ENCODE peak calls at places on chromosome X, in nine cellular contexts. F, K, L, Y, Z, V, J, H and W are unnamed samples.

GRCh38 chrX:52363247-52363883 is 5.5 kb upstream of the XAGE2 start:
- DNase-seq in J (peak; percentile 10), F (peak; percentile 11), K (no peak), H (no peak), Y (no peak), L (peak; percentile 5), Z (no peak), V (no peak), W (no peak)

GRCh38 chrX:153633607-153634180 is 13.3 kb upstream of the DUSP9 start:
- DNase-seq in F (no peak), V (no peak), J (no peak), Y (no peak), Z (no peak), H (no peak), K (peak; percentile 39), L (no peak), W (no peak)

GRCh38 chrX:130330706-130331105 is 9.0 kb upstream of the SLC25A14 start:
- DNase-seq in V (peak; percentile 78), F (peak; percentile 24), Y (peak; percentile 9), J (peak; percentile 51), Z (peak; percentile 69), K (peak; percentile 67), L (peak; percentile 60), H (peak; percentile 13), W (peak; percentile 2)

GRCh38 chrX:17706676-17707075 is 30.6 kb upstream of the SCML1 start:
- DNase-seq in F (no peak), V (no peak), Y (no peak), L (no peak), K (no peak), Z (no peak), J (peak; percentile 84), H (no peak), W (no peak)

GRCh38 chrX:11663875-11664210 is 1.9 kb downstream of the ARHGAP6 start:
- DNase-seq in F (no peak), V (no peak), L (peak; percentile 6), Y (no peak), H (no peak), K (no peak), J (no peak), Z (no peak), W (no peak)

GRCh38 chrX:68648960-68649359 is 1.5 kb downstream of the STARD8 start:
- DNase-seq in F (no peak), J (peak; percentile 18), K (no peak), V (no peak), Z (peak; percentile 29), Y (no peak), H (no peak), L (peak; percentile 66), W (no peak)

GRCh38 chrX:130347336-130347735 is 7.6 kb downstream of the SLC25A14 start:
- DNase-seq in K (no peak), H (no peak), Y (no peak), V (no peak), F (no peak), Z (no peak), J (peak; percentile 24), L (no peak), W (no peak)

GRCh38 chrX:39773150-39773549 is 324.6 kb downstream of the BCOR start:
- DNase-seq in V (no peak), F (no peak), J (no peak), H (no peak), L (no peak), Y (no peak), Z (no peak), K (no peak), W (no peak)

GRCh38 chrX:9737363-9737762 is 28.3 kb downstream of the GPR143 start:
- DNase-seq in V (no peak), F (no peak), K (no peak), L (no peak), Z (no peak), H (no peak), Y (no peak), J (no peak), W (no peak)

GRCh38 chrX:44748014-44748413 is 95.8 kb upstream of the DUSP21 start:
- DNase-seq in K (no peak), Z (no peak), V (no peak), L (no peak), J (peak; percentile 59), Y (no peak), F (no peak), H (no peak), W (no peak)

GRCh38 chrX:11893933-11894710 is 136.1 kb downstream of the MSL3 start:
- DNase-seq in K (no peak), V (no peak), J (no peak), H (no peak), L (no peak), Z (no peak), Y (no peak), F (no peak), W (no peak)

GRCh38 chrX:101217689-101218088 is 1.9 kb upstream of the DRP2 start:
- DNase-seq in F (no peak), Z (no peak), J (no peak), Y (no peak), H (no peak), L (no peak), K (no peak), V (no peak), W (no peak)

GRCh38 chrX:2691543-2692220 is 587 bp downstream of the CD99 start:
- DNase-seq in Z (no peak), F (peak; percentile 21), H (peak; percentile 29), V (no peak), L (peak; percentile 49), J (peak; percentile 81), K (peak; percentile 82), Y (no peak), W (no peak)

GRCh38 chrX:14095702-14096101 is 66.0 kb upstream of the GEMIN8 start:
- DNase-seq in Y (peak; percentile 26), F (peak; percentile 33), J (peak; percentile 71), Z (peak; percentile 47), L (peak; percentile 74), V (peak; percentile 52), H (peak; percentile 8), K (no peak), W (peak; percentile 35)

GRCh38 chrX:151226941-151227340 is 50.6 kb downstream of the GPR50 start:
- DNase-seq in H (no peak), L (no peak), K (no peak), Y (no peak), V (no peak), J (no peak), F (no peak), Z (no peak), W (no peak)

GRCh38 chrX:104136241-104137019 is 20.4 kb downstream of the SLC25A53 start:
- DNase-seq in Y (peak; percentile 51), F (peak; percentile 62), Z (peak; percentile 69), H (peak; percentile 26), J (peak; percentile 88), K (no peak), V (peak; percentile 67), L (peak; percentile 89), W (peak; percentile 70)

GRCh38 chrX:9278475-9279270 is 186.2 kb upstream of the TBL1X start:
- DNase-seq in L (no peak), J (peak; percentile 26), V (no peak), H (no peak), Y (no peak), Z (no peak), K (no peak), F (no peak), W (no peak)

GRCh38 chrX:22097295-22097694 is 65.2 kb downstream of the PHEX start:
- DNase-seq in Z (no peak), L (no peak), V (no peak), H (no peak), Y (no peak), F (no peak), K (no peak), J (peak; percentile 63), W (no peak)

GRCh38 chrX:49812177-49812576 is 16.9 kb upstream of the PAGE4 start:
- DNase-seq in J (no peak), V (no peak), F (no peak), Y (no peak), Z (no peak), L (no peak), H (no peak), K (no peak), W (no peak)

GRCh38 chrX:64853424-64853823 is 122.8 kb downstream of the ZC4H2 start:
- DNase-seq in Y (no peak), H (no peak), F (no peak), V (no peak), J (no peak), Z (no peak), L (no peak), K (no peak), W (no peak)

GRCh38 chrX:88883205-88883604 is 136.2 kb downstream of the CPXCR1 start:
- DNase-seq in V (no peak), Y (no peak), L (no peak), K (no peak), Z (no peak), J (peak; percentile 0), H (no peak), F (no peak), W (no peak)

GRCh38 chrX:118566359-118566758 is 70.7 kb downstream of the DOCK11 start:
- DNase-seq in Y (no peak), K (no peak), V (no peak), Z (no peak), H (no peak), L (no peak), F (no peak), J (peak; percentile 62), W (no peak)

GRCh38 chrX:2829066-2829430 is 318 bp downstream of the GYG2 start:
- DNase-seq in H (no peak), J (no peak), F (no peak), Z (peak; percentile 58), V (peak; percentile 32), K (no peak), L (peak; percentile 86), Y (no peak), W (no peak)

GRCh38 chrX:38961936-38962335 is 160.7 kb downstream of the MID1IP1 start:
- DNase-seq in V (no peak), Z (no peak), H (no peak), L (no peak), F (no peak), J (no peak), K (no peak), Y (no peak), W (no peak)

GRCh38 chrX:135396109-135396508 is 25.6 kb upstream of the SMIM10L2A start:
- DNase-seq in L (no peak), F (peak; percentile 28), H (no peak), Y (no peak), J (peak; percentile 16), Z (no peak), K (no peak), V (no peak), W (no peak)

GRCh38 chrX:8728932-8729331 is 3.0 kb downstream of the ANOS1 start:
- DNase-seq in Z (no peak), J (no peak), V (no peak), K (peak; percentile 66), H (no peak), F (no peak), Y (no peak), L (peak; percentile 16), W (no peak)

GRCh38 chrX:80876877-80877276 is 67.2 kb upstream of the BRWD3 start:
- DNase-seq in J (peak; percentile 38), V (no peak), Z (no peak), K (no peak), L (peak; percentile 11), H (no peak), Y (no peak), F (no peak), W (peak; percentile 7)

GRCh38 chrX:46837543-46838481 is 969 bp downstream of the RP2 start:
- DNase-seq in J (peak; percentile 63), H (no peak), V (peak; percentile 12), Y (no peak), L (no peak), Z (no peak), K (no peak), F (no peak), W (peak; percentile 62)

GRCh38 chrX:9825966-9826365 is 39.7 kb downstream of the SHROOM2 start:
- DNase-seq in K (no peak), H (no peak), J (no peak), Y (no peak), Z (no peak), F (no peak), L (no peak), V (no peak), W (no peak)

GRCh38 chrX:20118065-20118824 is 1.5 kb upstream of the MAP7D2 start:
- DNase-seq in L (no peak), K (no peak), Z (no peak), V (no peak), F (no peak), H (no peak), J (no peak), Y (no peak), W (no peak)